ENCODE peak calls at places on chromosomes 6 and 20, in seven cellular contexts. Y is activated CD8-positive, alpha-beta memory T cell treated with anti-CD3 and anti-CD28 coated beads for 24 hours; P is NCI-H1417; M is T-helper 9 cell; E is activated naive CD4-positive, alpha-beta T cell treated with anti-CD3 and anti-CD28 coated beads, Interleukin-2, amount 10 ng/mL, durations not matched to agents 7 days and 5 days; C is AG09309; N is stimulated activated CD8-positive, alpha-beta memory T cell treated with anti-CD3 and anti-CD28 coated beads, Interleukin-12 subunit alpha, Interleukin-12 subunit beta, amount 100 ng/mL, for 4 hours. A is an unnamed sample.
A peak's percentile ranks its signal among the peaks of the same experiment; 100 is the strongest.

GRCh38 chr6:113879186-113880096 is 22.3 kb downstream of the MARCKS start:
- DNase-seq in Y (no peak), P (peak; percentile 44), M (no peak), E (no peak), C (peak; percentile 74), N (no peak), A (peak; percentile 60)

GRCh38 chr20:19787366-19787765 is 29.3 kb downstream of the RIN2 start:
- DNase-seq in Y (no peak), P (no peak), M (no peak), E (no peak), C (no peak), N (no peak), A (no peak)

GRCh38 chr20:46827718-46828458 is 66.8 kb upstream of the EYA2 start:
- DNase-seq in Y (no peak), P (no peak), M (no peak), E (no peak), C (no peak), N (no peak), A (no peak)

GRCh38 chr6:108589244-108589730 is 28.6 kb downstream of the FOXO3 start:
- DNase-seq in Y (no peak), P (peak; percentile 37), M (no peak), E (no peak), C (no peak), N (no peak), A (peak; percentile 66)

GRCh38 chr20:8021541-8022269 is 2.1 kb upstream of the TMX4 start:
- DNase-seq in Y (no peak), P (no peak), M (no peak), E (no peak), C (no peak), N (no peak), A (no peak)

GRCh38 chr6:6599468-6599873 is 11.0 kb downstream of the LY86 start:
- DNase-seq in Y (no peak), P (no peak), M (no peak), E (no peak), C (no peak), N (no peak), A (peak; percentile 5)

GRCh38 chr6:156827382-156827781 is 50.2 kb downstream of the ARID1B start:
- DNase-seq in Y (no peak), P (no peak), M (no peak), E (no peak), C (no peak), N (no peak), A (no peak)

GRCh38 chr6:33112148-33112547 is 36.4 kb downstream of the HLA-DPB1 start:
- DNase-seq in Y (no peak), P (no peak), M (no peak), E (no peak), C (no peak), N (no peak), A (peak; percentile 73)

GRCh38 chr6:170042596-170043118 is 248.2 kb downstream of the DLL1 start:
- DNase-seq in Y (no peak), P (no peak), M (no peak), E (no peak), C (no peak), N (no peak), A (no peak)

GRCh38 chr6:113640046-113640445 is 217.1 kb upstream of the MARCKS start:
- DNase-seq in Y (no peak), P (no peak), M (no peak), E (no peak), C (no peak), N (no peak), A (peak; percentile 24)

GRCh38 chr6:160110724-160111123 is 10.9 kb upstream of the SLC22A1 start:
- DNase-seq in Y (no peak), P (no peak), M (no peak), E (no peak), C (no peak), N (no peak), A (no peak)

GRCh38 chr6:40755046-40755681 is 168.0 kb upstream of the LRFN2 start:
- DNase-seq in Y (no peak), P (no peak), M (no peak), E (no peak), C (peak; percentile 27), N (no peak), A (no peak)

GRCh38 chr20:49460916-49461315 is 21.6 kb downstream of the KCNB1 start:
- DNase-seq in Y (no peak), P (no peak), M (no peak), E (no peak), C (no peak), N (no peak), A (no peak)

A was measured in NCI-H526.